ENCODE peak calls at places on chromosomes 12 and 14, in nine cellular contexts. V, O, A, F, M, D, U, T and K are unnamed samples.

GRCh38 chr12:3032161-3032560 is 45.0 kb upstream of the TSPAN9 start:
- DNase-seq in V (no peak), O (no peak), A (no peak), F (no peak), M (no peak), D (no peak), U (no peak), T (no peak), K (no peak)

GRCh38 chr14:64646103-64646502 is 58.1 kb upstream of the PLEKHG3 start:
- DNase-seq in V (no peak), O (no peak), A (no peak), F (no peak), M (no peak), D (peak), U (no peak), T (no peak), K (peak)

GRCh38 chr12:114820773-114821172 is 136.8 kb upstream of the TBX3 start:
- DNase-seq in V (no peak), O (no peak), A (no peak), F (no peak), M (no peak), D (no peak), U (no peak), T (no peak), K (no peak)

GRCh38 chr14:21268612-21269251 is 510 bp downstream of the HNRNPC start:
- DNase-seq in V (peak), O (peak), A (peak), F (peak), M (peak), D (peak), U (no peak), T (peak), K (peak)

GRCh38 chr14:101554991-101555668 is 6.2 kb upstream of the DIO3 start:
- DNase-seq in V (no peak), O (no peak), A (no peak), F (no peak), M (no peak), D (no peak), U (no peak), T (no peak), K (no peak)

GRCh38 chr12:77946541-77947021 is 115.9 kb downstream of the NAV3 start:
- DNase-seq in V (no peak), O (peak), A (no peak), F (no peak), M (no peak), D (peak), U (no peak), T (no peak), K (peak)

GRCh38 chr12:122205590-122205925 is 2.0 kb downstream of the B3GNT4 start:
- DNase-seq in V (no peak), O (no peak), A (no peak), F (no peak), M (no peak), D (no peak), U (no peak), T (no peak), K (peak)

GRCh38 chr14:22824711-22825359 is 4.9 kb upstream of the MRPL52 start:
- DNase-seq in V (no peak), O (peak), A (no peak), F (no peak), M (peak), D (peak), U (no peak), T (peak), K (peak)

GRCh38 chr14:90438841-90439240 is 42.0 kb downstream of the CALM1 start:
- DNase-seq in V (no peak), O (no peak), A (no peak), F (no peak), M (no peak), D (no peak), U (no peak), T (no peak), K (no peak)

GRCh38 chr14:26598672-26599131 is 869 bp upstream of the NOVA1 start:
- DNase-seq in V (no peak), O (no peak), A (no peak), F (no peak), M (no peak), D (no peak), U (no peak), T (no peak), K (no peak)

GRCh38 chr14:77980475-77981321 is 180.8 kb downstream of the ADCK1 start:
- DNase-seq in V (no peak), O (peak), A (no peak), F (peak), M (no peak), D (no peak), U (peak), T (no peak), K (no peak)

GRCh38 chr14:96962337-96962736 is 165.2 kb downstream of the VRK1 start:
- DNase-seq in V (no peak), O (no peak), A (peak), F (no peak), M (no peak), D (no peak), U (no peak), T (no peak), K (no peak)

GRCh38 chr14:92552066-92552465 is 38.5 kb downstream of the RIN3 start:
- DNase-seq in V (no peak), O (no peak), A (no peak), F (no peak), M (peak), D (no peak), U (no peak), T (no peak), K (no peak)

GRCh38 chr12:108526482-108527234 is 11.6 kb downstream of the FICD start:
- DNase-seq in V (peak), O (peak), A (no peak), F (peak), M (peak), D (peak), U (no peak), T (no peak), K (peak)

GRCh38 chr14:96255501-96256366 is at the start of gene BDKRB1:
- DNase-seq in V (no peak), O (peak), A (no peak), F (no peak), M (no peak), D (peak), U (no peak), T (no peak), K (peak)

GRCh38 chr12:57841445-57841844 is 5.1 kb downstream of the CTDSP2 start:
- DNase-seq in V (no peak), O (no peak), A (no peak), F (no peak), M (no peak), D (no peak), U (no peak), T (no peak), K (no peak)
- H3K4me2 ChIP-seq in V (no peak), O (peak), A (no peak), F (peak), M (no peak), D (peak), U (no peak), T (no peak), K (no peak)

GRCh38 chr12:48980389-48980952 is 2.3 kb downstream of the WNT1 start:
- DNase-seq in V (no peak), O (no peak), A (no peak), F (peak), M (no peak), D (no peak), U (peak), T (no peak), K (no peak)
- H3K9ac ChIP-seq in V (no peak), O (no peak), A (no peak), F (no peak), M (no peak), D (no peak), U (no peak), T (no peak), K (no peak)

DNA sequence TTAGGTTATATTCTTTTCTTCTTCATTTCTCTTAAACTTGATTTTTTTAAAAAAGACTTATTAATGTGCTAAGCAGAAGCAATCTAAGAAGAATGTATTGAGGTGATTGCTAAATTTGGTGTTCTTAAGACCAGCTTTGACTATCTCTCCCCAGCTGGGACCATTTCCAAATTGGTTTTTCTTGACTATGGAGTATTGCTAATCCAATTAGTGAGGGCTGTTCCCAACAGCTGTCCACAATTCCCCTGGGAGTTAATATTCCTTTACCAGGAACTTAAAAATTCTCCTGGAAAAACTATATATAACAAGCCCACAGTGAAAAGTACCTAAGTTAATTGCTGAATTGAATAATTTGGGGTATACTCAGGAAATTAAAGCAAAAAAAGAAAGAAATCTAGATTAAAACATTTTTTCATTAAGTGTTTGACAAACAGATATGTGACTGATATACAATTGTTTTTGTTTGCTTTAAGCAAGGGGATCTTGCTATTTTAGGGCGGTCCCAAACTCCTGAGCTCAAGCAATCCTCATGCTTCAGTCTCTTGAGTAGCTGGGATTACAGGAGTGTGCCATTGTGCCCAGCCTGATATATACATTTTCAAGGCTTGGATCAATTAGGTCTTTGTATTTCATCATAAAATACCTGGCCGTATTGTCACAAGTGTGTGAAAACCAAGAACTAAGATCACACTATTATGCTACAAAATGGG is 105.0 kb downstream of the FAR2 start:
- DNase-seq in V (no peak), O (no peak), A (no peak), F (no peak), M (no peak), D (no peak), U (no peak), T (no peak), K (no peak)
- H2AFZ ChIP-seq in V (no peak), O (no peak), A (no peak), F (no peak), M (no peak), D (no peak), U (no peak), T (no peak), K (no peak)

GRCh38 chr14:56195727-56196126 is 77.5 kb downstream of the PELI2 start:
- DNase-seq in V (no peak), O (peak), A (no peak), F (no peak), M (peak), D (peak), U (no peak), T (peak), K (peak)
- H3K4me2 ChIP-seq in V (no peak), O (no peak), A (no peak), F (no peak), M (peak), D (no peak), U (no peak), T (no peak), K (peak)

GRCh38 chr14:54567224-54567633 is 301 bp downstream of the SAMD4A start:
- DNase-seq in V (peak), O (peak), A (no peak), F (peak), M (no peak), D (no peak), U (peak), T (no peak), K (no peak)
- H3K9ac ChIP-seq in V (peak), O (peak), A (peak), F (no peak), M (peak), D (peak), U (peak), T (peak), K (peak)

GRCh38 chr14:72643317-72643801 is 250.5 kb downstream of the DPF3 start:
- DNase-seq in V (no peak), O (peak), A (no peak), F (no peak), M (no peak), D (peak), U (no peak), T (peak), K (peak)
- H2AFZ ChIP-seq in V (peak), O (no peak), A (no peak), F (no peak), M (no peak), D (peak), U (no peak), T (peak), K (peak)

GRCh38 chr12:106287364-106287763 is 15.2 kb upstream of the TCP11L2 start:
- DNase-seq in V (no peak), O (peak), A (no peak), F (no peak), M (no peak), D (no peak), U (no peak), T (no peak), K (no peak)
- H3K4me2 ChIP-seq in V (no peak), O (no peak), A (no peak), F (no peak), M (no peak), D (no peak), U (no peak), T (no peak), K (no peak)

DNA sequence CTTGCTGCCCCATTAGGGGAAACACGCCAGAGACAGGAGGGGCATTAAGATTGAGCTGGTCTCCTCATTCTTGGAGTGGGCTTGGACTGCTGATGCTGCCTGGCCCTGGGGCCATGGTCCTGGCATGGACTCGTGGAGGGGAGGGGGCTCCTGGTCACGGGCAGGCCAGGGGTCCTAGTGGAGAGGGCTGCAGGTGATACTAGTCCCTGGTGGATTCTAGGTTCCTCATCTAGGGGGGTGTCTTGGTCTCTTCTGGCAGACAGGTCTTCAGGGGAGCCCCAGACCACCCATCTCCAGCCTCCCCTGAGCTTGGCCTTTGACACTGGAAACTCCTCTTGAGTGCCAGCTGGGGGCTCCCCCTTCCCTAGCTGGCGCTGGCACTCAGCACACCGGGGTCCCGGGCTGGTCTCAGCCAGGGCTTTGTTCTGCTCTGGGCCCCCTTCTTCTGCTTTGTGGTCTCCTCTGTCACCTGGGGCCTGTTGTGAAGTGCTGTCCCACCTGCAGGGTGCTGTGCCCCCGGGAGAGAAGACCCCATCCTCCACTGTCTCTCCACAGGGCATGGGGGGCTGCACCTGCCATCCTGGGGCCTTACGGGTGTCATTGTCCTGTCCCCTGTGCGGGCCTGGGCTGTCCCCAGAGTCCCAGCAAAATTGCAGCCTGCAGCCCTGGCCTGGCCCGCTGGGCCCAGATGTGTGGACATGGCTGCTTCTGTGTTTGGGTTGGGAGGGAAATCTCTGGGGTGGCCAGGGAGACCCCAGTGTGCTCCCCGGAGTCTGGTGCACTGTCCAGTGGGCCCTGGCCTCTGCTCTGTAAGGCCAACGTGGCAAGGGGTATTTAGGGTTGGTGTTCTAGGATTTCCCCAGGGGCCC is 2.3 kb downstream of the KIF26A start:
- DNase-seq in V (no peak), O (no peak), A (no peak), F (no peak), M (no peak), D (no peak), U (peak), T (no peak), K (no peak)
- H3K9ac ChIP-seq in V (peak), O (no peak), A (no peak), F (no peak), M (no peak), D (no peak), U (no peak), T (no peak), K (no peak)